ENCODE peak calls at places on chromosomes 1 and 21, in nine cellular contexts. One of them, this sample, is unnamed.

GRCh38 chr1:208244584-208244916 is 366 bp upstream of the PLXNA2 start:
- DNase-seq in HCT116: no peak
- DNase-seq in spleen: no peak
- DNase-seq in K562: no peak
- DNase-seq in vagina: no peak
- DNase-seq in transverse colon: no peak
- DNase-seq in Peyer's patch: no peak
- DNase-seq in heart left ventricle: no peak
- DNase-seq in sigmoid colon: no peak
- DNase-seq in this sample: peak; percentile 89

GRCh38 chr1:57167997-57168396 is 202.2 kb upstream of the C8B start:
- DNase-seq in HCT116: no peak
- DNase-seq in sigmoid colon: no peak
- DNase-seq in heart left ventricle: no peak
- DNase-seq in transverse colon: no peak
- DNase-seq in K562: no peak
- DNase-seq in vagina: no peak
- DNase-seq in Peyer's patch: no peak
- DNase-seq in spleen: no peak
- DNase-seq in this sample: no peak

GRCh38 chr21:42463861-42464515 is 32.0 kb downstream of the RSPH1 start:
- DNase-seq in heart left ventricle: no peak
- DNase-seq in transverse colon: peak; percentile 65
- DNase-seq in vagina: no peak
- DNase-seq in K562: peak; percentile 76
- DNase-seq in Peyer's patch: peak; percentile 87
- DNase-seq in sigmoid colon: no peak
- DNase-seq in spleen: peak; percentile 86
- DNase-seq in HCT116: peak; percentile 92
- DNase-seq in this sample: no peak

GRCh38 chr1:115317101-115318012 is 20.7 kb downstream of the NGF start:
- DNase-seq in Peyer's patch: no peak
- DNase-seq in sigmoid colon: no peak
- DNase-seq in HCT116: no peak
- DNase-seq in vagina: no peak
- DNase-seq in heart left ventricle: no peak
- DNase-seq in transverse colon: no peak
- DNase-seq in spleen: no peak
- DNase-seq in K562: no peak
- DNase-seq in this sample: no peak

GRCh38 chr1:103197266-103197665 is 88.9 kb upstream of the COL11A1 start:
- DNase-seq in HCT116: no peak
- DNase-seq in K562: no peak
- DNase-seq in sigmoid colon: no peak
- DNase-seq in transverse colon: no peak
- DNase-seq in spleen: no peak
- DNase-seq in Peyer's patch: no peak
- DNase-seq in vagina: no peak
- DNase-seq in heart left ventricle: no peak
- DNase-seq in this sample: no peak

GRCh38 chr1:211472724-211473123 is 19.2 kb downstream of the RD3 start:
- DNase-seq in transverse colon: no peak
- DNase-seq in K562: no peak
- DNase-seq in HCT116: no peak
- DNase-seq in heart left ventricle: no peak
- DNase-seq in sigmoid colon: no peak
- DNase-seq in Peyer's patch: no peak
- DNase-seq in vagina: no peak
- DNase-seq in spleen: no peak
- DNase-seq in this sample: no peak

GRCh38 chr1:156122519-156123355 is 8.2 kb downstream of the LMNA start:
- DNase-seq in heart left ventricle: peak; percentile 89
- DNase-seq in transverse colon: peak; percentile 79
- DNase-seq in sigmoid colon: peak; percentile 94
- DNase-seq in HCT116: no peak
- DNase-seq in K562: peak; percentile 64
- DNase-seq in spleen: no peak
- DNase-seq in Peyer's patch: peak; percentile 81
- DNase-seq in vagina: no peak
- DNase-seq in this sample: peak; percentile 92

GRCh38 chr1:226125097-226125630 is 61.4 kb downstream of the ACBD3 start:
- DNase-seq in HCT116: peak; percentile 74
- DNase-seq in spleen: peak; percentile 96
- DNase-seq in Peyer's patch: peak; percentile 97
- DNase-seq in K562: peak; percentile 89
- DNase-seq in transverse colon: peak; percentile 95
- DNase-seq in sigmoid colon: peak; percentile 89
- DNase-seq in vagina: no peak
- DNase-seq in heart left ventricle: peak; percentile 83
- DNase-seq in this sample: peak; percentile 92

GRCh38 chr1:207745839-207746767 is 5.8 kb upstream of the CD46 start:
- DNase-seq in sigmoid colon: no peak
- DNase-seq in heart left ventricle: no peak
- DNase-seq in spleen: no peak
- DNase-seq in HCT116: no peak
- DNase-seq in transverse colon: no peak
- DNase-seq in vagina: no peak
- DNase-seq in K562: peak; percentile 76
- DNase-seq in Peyer's patch: no peak
- DNase-seq in this sample: no peak

GRCh38 chr21:42456457-42456856 is 39.6 kb downstream of the RSPH1 start:
- DNase-seq in spleen: peak; percentile 62
- DNase-seq in heart left ventricle: no peak
- DNase-seq in HCT116: no peak
- DNase-seq in vagina: no peak
- DNase-seq in transverse colon: peak; percentile 51
- DNase-seq in sigmoid colon: no peak
- DNase-seq in K562: no peak
- DNase-seq in Peyer's patch: peak; percentile 82
- DNase-seq in this sample: no peak

GRCh38 chr21:37008705-37009104 is 2.2 kb downstream of the RIPPLY3 start:
- DNase-seq in vagina: no peak
- DNase-seq in spleen: no peak
- DNase-seq in heart left ventricle: no peak
- DNase-seq in K562: no peak
- DNase-seq in Peyer's patch: no peak
- DNase-seq in HCT116: no peak
- DNase-seq in sigmoid colon: no peak
- DNase-seq in transverse colon: no peak
- DNase-seq in this sample: no peak

GRCh38 chr1:192553741-192554140 is 21.8 kb upstream of the RGS1 start:
- DNase-seq in Peyer's patch: no peak
- DNase-seq in sigmoid colon: no peak
- DNase-seq in heart left ventricle: no peak
- DNase-seq in HCT116: no peak
- DNase-seq in vagina: no peak
- DNase-seq in K562: no peak
- DNase-seq in transverse colon: no peak
- DNase-seq in spleen: no peak
- DNase-seq in this sample: no peak

GRCh38 chr1:99348375-99349132 is 84.3 kb downstream of the PLPPR4 start:
- DNase-seq in sigmoid colon: no peak
- DNase-seq in Peyer's patch: no peak
- DNase-seq in K562: no peak
- DNase-seq in vagina: no peak
- DNase-seq in HCT116: no peak
- DNase-seq in spleen: no peak
- DNase-seq in heart left ventricle: no peak
- DNase-seq in transverse colon: no peak
- DNase-seq in this sample: no peak

GRCh38 chr1:110638556-110638955 is 32.4 kb upstream of the KCNA2 start:
- DNase-seq in sigmoid colon: no peak
- DNase-seq in HCT116: no peak
- DNase-seq in Peyer's patch: no peak
- DNase-seq in vagina: no peak
- DNase-seq in heart left ventricle: no peak
- DNase-seq in K562: no peak
- DNase-seq in transverse colon: no peak
- DNase-seq in spleen: no peak
- DNase-seq in this sample: no peak

GRCh38 chr1:205451202-205451601 is 4.6 kb downstream of the BLACAT1 start:
- DNase-seq in sigmoid colon: no peak
- DNase-seq in vagina: no peak
- DNase-seq in transverse colon: no peak
- DNase-seq in Peyer's patch: no peak
- DNase-seq in heart left ventricle: no peak
- DNase-seq in K562: no peak
- DNase-seq in HCT116: no peak
- DNase-seq in spleen: no peak
- DNase-seq in this sample: no peak

GRCh38 chr21:26637346-26637745 is 64.3 kb upstream of the CYYR1 start:
- DNase-seq in Peyer's patch: no peak
- DNase-seq in K562: no peak
- DNase-seq in vagina: no peak
- DNase-seq in heart left ventricle: no peak
- DNase-seq in spleen: no peak
- DNase-seq in transverse colon: no peak
- DNase-seq in HCT116: no peak
- DNase-seq in sigmoid colon: no peak
- DNase-seq in this sample: no peak

GRCh38 chr1:234998174-234998741 is 130.4 kb downstream of the TOMM20 start:
- DNase-seq in sigmoid colon: peak; percentile 93
- DNase-seq in transverse colon: peak; percentile 89
- DNase-seq in heart left ventricle: peak; percentile 62
- DNase-seq in K562: no peak
- DNase-seq in Peyer's patch: peak; percentile 92
- DNase-seq in vagina: no peak
- DNase-seq in spleen: no peak
- DNase-seq in HCT116: peak; percentile 80
- DNase-seq in this sample: peak; percentile 87

GRCh38 chr1:234994411-234995295 is 134.0 kb downstream of the TOMM20 start:
- DNase-seq in HCT116: no peak
- DNase-seq in transverse colon: no peak
- DNase-seq in Peyer's patch: peak; percentile 36
- DNase-seq in heart left ventricle: no peak
- DNase-seq in vagina: no peak
- DNase-seq in spleen: no peak
- DNase-seq in sigmoid colon: peak; percentile 63
- DNase-seq in K562: no peak
- DNase-seq in this sample: peak; percentile 51

GRCh38 chr1:234999513-234999940 is 129.1 kb downstream of the TOMM20 start:
- DNase-seq in heart left ventricle: no peak
- DNase-seq in K562: no peak
- DNase-seq in spleen: no peak
- DNase-seq in HCT116: no peak
- DNase-seq in transverse colon: no peak
- DNase-seq in Peyer's patch: peak; percentile 40
- DNase-seq in vagina: no peak
- DNase-seq in sigmoid colon: peak; percentile 64
- DNase-seq in this sample: no peak

GRCh38 chr1:234996245-234996757 is 132.3 kb downstream of the TOMM20 start:
- DNase-seq in Peyer's patch: peak; percentile 11
- DNase-seq in spleen: no peak
- DNase-seq in heart left ventricle: no peak
- DNase-seq in K562: no peak
- DNase-seq in transverse colon: no peak
- DNase-seq in HCT116: no peak
- DNase-seq in vagina: no peak
- DNase-seq in sigmoid colon: peak; percentile 46
- DNase-seq in this sample: peak; percentile 43

GRCh38 chr1:234997201-234998173 is 131.2 kb downstream of the TOMM20 start:
- DNase-seq in transverse colon: peak; percentile 95
- DNase-seq in spleen: no peak
- DNase-seq in sigmoid colon: peak; percentile 100
- DNase-seq in vagina: no peak
- DNase-seq in HCT116: peak; percentile 97
- DNase-seq in Peyer's patch: peak; percentile 97
- DNase-seq in K562: no peak
- DNase-seq in heart left ventricle: peak; percentile 95
- DNase-seq in this sample: peak; percentile 99
- TF ChIP-seq POLR2A in transverse colon: peak; percentile 67
- TF ChIP-seq POLR2A in spleen: no peak
- TF ChIP-seq POLR2A in sigmoid colon: peak; percentile 29
- TF ChIP-seq POLR2A in vagina: no peak
- TF ChIP-seq POLR2A in HCT116: no peak
- TF ChIP-seq POLR2A in Peyer's patch: peak; percentile 48
- TF ChIP-seq POLR2A in K562: no peak
- TF ChIP-seq POLR2A in heart left ventricle: no peak
- TF ChIP-seq POLR2A in this sample: no peak

GRCh38 chr21:45322231-45322959 is 34.7 kb upstream of the POFUT2 start:
- DNase-seq in spleen: peak; percentile 73
- DNase-seq in vagina: no peak
- DNase-seq in Peyer's patch: no peak
- DNase-seq in K562: no peak
- DNase-seq in sigmoid colon: peak; percentile 46
- DNase-seq in heart left ventricle: no peak
- DNase-seq in transverse colon: no peak
- DNase-seq in HCT116: no peak
- DNase-seq in this sample: peak; percentile 44
- TF ChIP-seq POLR2A in spleen: no peak
- TF ChIP-seq POLR2A in vagina: no peak
- TF ChIP-seq POLR2A in Peyer's patch: no peak
- TF ChIP-seq POLR2A in K562: no peak
- TF ChIP-seq POLR2A in sigmoid colon: no peak
- TF ChIP-seq POLR2A in heart left ventricle: no peak
- TF ChIP-seq POLR2A in transverse colon: no peak
- TF ChIP-seq POLR2A in HCT116: no peak
- TF ChIP-seq POLR2A in this sample: no peak

GRCh38 chr1:17236779-17237601 is 11.9 kb upstream of the PADI3 start:
- DNase-seq in sigmoid colon: peak; percentile 83
- DNase-seq in spleen: peak; percentile 95
- DNase-seq in heart left ventricle: peak; percentile 81
- DNase-seq in transverse colon: peak; percentile 92
- DNase-seq in K562: peak; percentile 87
- DNase-seq in HCT116: peak; percentile 85
- DNase-seq in vagina: no peak
- DNase-seq in Peyer's patch: peak; percentile 96
- DNase-seq in this sample: peak; percentile 90
- TF ChIP-seq POLR2A in sigmoid colon: no peak
- TF ChIP-seq POLR2A in spleen: no peak
- TF ChIP-seq POLR2A in heart left ventricle: no peak
- TF ChIP-seq POLR2A in transverse colon: no peak
- TF ChIP-seq POLR2A in K562: no peak
- TF ChIP-seq POLR2A in HCT116: no peak
- TF ChIP-seq POLR2A in vagina: no peak
- TF ChIP-seq POLR2A in Peyer's patch: no peak
- TF ChIP-seq POLR2A in this sample: no peak

DNA sequence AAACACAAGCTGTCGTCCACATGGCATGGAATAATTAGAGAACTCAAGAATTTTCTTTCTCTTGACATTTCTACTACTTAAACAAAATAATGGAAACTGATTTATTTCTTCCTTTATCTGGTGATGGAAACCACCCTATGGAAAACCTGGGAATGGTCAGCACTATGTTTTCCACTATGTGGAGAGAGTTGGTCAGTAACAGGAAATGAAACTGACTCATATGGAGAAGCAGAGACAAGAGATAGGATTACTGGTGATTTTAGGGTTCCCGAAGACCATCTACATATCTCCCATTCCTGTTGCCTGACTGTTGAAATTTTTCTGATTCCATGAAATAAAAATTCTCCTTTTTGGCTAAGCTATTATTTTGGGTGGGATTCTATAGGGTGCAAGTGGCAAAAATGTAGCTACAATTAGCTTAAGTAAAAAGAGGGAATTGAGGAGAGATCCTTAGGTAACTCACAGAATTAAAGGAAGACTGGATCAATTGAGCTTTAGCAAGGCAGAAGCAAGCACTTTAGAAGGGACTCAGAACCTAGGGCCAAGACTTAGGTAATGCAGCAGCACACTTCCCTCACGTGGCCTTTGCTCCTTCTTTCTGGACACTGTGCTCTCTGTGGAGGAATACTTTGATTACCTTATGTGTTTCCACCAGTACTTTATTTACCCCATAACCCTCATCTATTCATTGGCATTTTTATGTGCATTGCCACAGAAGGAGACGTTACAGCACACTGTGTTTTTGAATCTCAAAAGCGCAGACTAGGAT is 89.6 kb downstream of the LEPR start:
- DNase-seq in K562: no peak
- DNase-seq in transverse colon: no peak
- DNase-seq in Peyer's patch: no peak
- DNase-seq in spleen: no peak
- DNase-seq in vagina: no peak
- DNase-seq in HCT116: no peak
- DNase-seq in heart left ventricle: no peak
- DNase-seq in sigmoid colon: no peak
- DNase-seq in this sample: no peak
- TF ChIP-seq POLR2A in K562: no peak
- TF ChIP-seq POLR2A in transverse colon: no peak
- TF ChIP-seq POLR2A in Peyer's patch: no peak
- TF ChIP-seq POLR2A in spleen: no peak
- TF ChIP-seq POLR2A in vagina: no peak
- TF ChIP-seq POLR2A in HCT116: no peak
- TF ChIP-seq POLR2A in heart left ventricle: no peak
- TF ChIP-seq POLR2A in sigmoid colon: no peak
- TF ChIP-seq POLR2A in this sample: no peak